ENCODE peak calls at places on chromosomes 1 and 21, in six cellular contexts. G, B, D, F, Q and R are unnamed samples.

GRCh38 chr1:1910651-1911389 is 4.2 kb upstream of the CALML6 start:
- DNase-seq in G (no peak), B (no peak), D (no peak), F (no peak), Q (no peak), R (no peak)

GRCh38 chr1:64038965-64039926 is 164.2 kb upstream of the UBE2U start:
- DNase-seq in G (no peak), B (peak), D (peak), F (no peak), Q (peak), R (no peak)

GRCh38 chr1:2202843-2203601 is 8.4 kb upstream of the FAAP20 start:
- DNase-seq in G (no peak), B (no peak), D (no peak), F (no peak), Q (no peak), R (no peak)

GRCh38 chr1:175005085-175005783 is 5.5 kb downstream of the CACYBP start:
- DNase-seq in G (no peak), B (no peak), D (no peak), F (no peak), Q (no peak), R (no peak)

GRCh38 chr1:115654663-115655306 is 13.0 kb downstream of the VANGL1 start:
- DNase-seq in G (no peak), B (peak), D (peak), F (no peak), Q (no peak), R (no peak)

GRCh38 chr1:62196091-62196690 is 1.5 kb downstream of the L1TD1 start:
- DNase-seq in G (no peak), B (no peak), D (no peak), F (no peak), Q (no peak), R (no peak)

GRCh38 chr1:39653546-39654031 is 14.1 kb upstream of the HEYL start:
- DNase-seq in G (peak), B (peak), D (peak), F (peak), Q (peak), R (peak)

GRCh38 chr1:36160949-36161485 is 5.1 kb downstream of the MAP7D1 start:
- DNase-seq in G (peak), B (peak), D (peak), F (no peak), Q (no peak), R (peak)

GRCh38 chr1:156727914-156728598 is at the start of gene METTL25B:
- DNase-seq in G (peak), B (peak), D (peak), F (no peak), Q (peak), R (peak)

GRCh38 chr1:161983725-161984124 is 39.9 kb downstream of the OLFML2B start:
- DNase-seq in G (no peak), B (no peak), D (no peak), F (no peak), Q (no peak), R (no peak)

GRCh38 chr1:8518490-8518801 is 200.5 kb downstream of the SLC45A1 start:
- DNase-seq in G (no peak), B (no peak), D (no peak), F (no peak), Q (no peak), R (no peak)

GRCh38 chr1:88774151-88774556 is 90.1 kb downstream of the PKN2 start:
- DNase-seq in G (no peak), B (no peak), D (no peak), F (no peak), Q (peak), R (no peak)

GRCh38 chr1:165891461-165891860 is 64.0 kb downstream of the UCK2 start:
- DNase-seq in G (no peak), B (no peak), D (peak), F (no peak), Q (no peak), R (no peak)

GRCh38 chr21:45541221-45542039 is 810 bp downstream of the SLC19A1 start:
- DNase-seq in G (peak), B (peak), D (peak), F (no peak), Q (peak), R (peak)

GRCh38 chr1:2415801-2416208 is 3.4 kb upstream of the PEX10 start:
- DNase-seq in G (no peak), B (no peak), D (no peak), F (no peak), Q (peak), R (no peak)

GRCh38 chr1:159994896-159995295 is 36.9 kb downstream of the PIGM start:
- DNase-seq in G (no peak), B (no peak), D (no peak), F (no peak), Q (no peak), R (no peak)